ENCODE peak calls at places on chromosomes 16 and 17, in nine cellular contexts. T, L, N, Y, C, M, S, P and B are unnamed samples.

GRCh38 chr17:40317345-40317873 is 8.4 kb downstream of the RARA start:
- DNase-seq in P (peak; percentile 89), M (peak; percentile 63), S (peak; percentile 65), N (peak; percentile 91), T (no peak), C (peak; percentile 55), L (no peak), Y (peak; percentile 76), B (peak; percentile 72)

GRCh38 chr17:10742431-10742830 is 12.6 kb upstream of the TMEM220 start:
- DNase-seq in P (no peak), L (no peak), M (no peak), Y (no peak), T (no peak), C (no peak), S (no peak), N (peak; percentile 79), B (no peak)

GRCh38 chr17:46072998-46073397 is 73.9 kb downstream of the STH start:
- DNase-seq in N (no peak), L (peak; percentile 49), P (no peak), S (peak; percentile 21), T (no peak), Y (peak; percentile 72), M (no peak), C (no peak), B (peak; percentile 74)

GRCh38 chr17:2111691-2112090 is 56.8 kb downstream of the HIC1 start:
- DNase-seq in L (no peak), Y (peak; percentile 93), S (peak; percentile 71), N (peak; percentile 50), M (no peak), T (no peak), P (no peak), C (no peak), B (peak; percentile 53)

GRCh38 chr17:48392836-48393235 is 37.2 kb downstream of the SKAP1 start:
- DNase-seq in Y (no peak), M (no peak), P (no peak), C (no peak), N (no peak), L (no peak), T (no peak), S (no peak), B (no peak)

GRCh38 chr16:86836503-86837125 is 258.3 kb downstream of the FOXL1 start:
- DNase-seq in Y (peak; percentile 90), T (no peak), C (no peak), L (peak; percentile 90), M (no peak), S (peak; percentile 89), N (no peak), P (no peak), B (peak; percentile 93)

GRCh38 chr16:69500496-69500895 is 65.3 kb upstream of the NFAT5 start:
- DNase-seq in N (no peak), T (no peak), Y (no peak), L (no peak), M (no peak), P (no peak), S (no peak), C (no peak), B (no peak)

GRCh38 chr16:16884451-16884850 is 505.5 kb downstream of the NPIPA7 start:
- DNase-seq in P (no peak), M (no peak), T (no peak), L (no peak), N (no peak), C (no peak), S (no peak), Y (no peak), B (no peak)

GRCh38 chr17:44197980-44198720 is 1.5 kb downstream of the ATXN7L3 start:
- DNase-seq in Y (peak; percentile 43), T (no peak), M (peak; percentile 64), C (peak; percentile 74), S (no peak), N (no peak), L (no peak), P (no peak), B (peak; percentile 70)

GRCh38 chr16:74107795-74108610 is 188.6 kb upstream of the PSMD7 start:
- DNase-seq in Y (no peak), M (peak; percentile 49), C (no peak), T (no peak), S (peak; percentile 11), P (peak; percentile 51), N (no peak), L (no peak), B (no peak)

GRCh38 chr16:84482001-84482891 is 22.2 kb downstream of the MEAK7 start:
- DNase-seq in Y (no peak), C (peak; percentile 27), L (no peak), T (no peak), P (no peak), M (no peak), N (peak; percentile 84), S (no peak), B (no peak)

GRCh38 chr17:1839516-1839915 is 9.7 kb downstream of the RPA1 start:
- DNase-seq in S (no peak), L (no peak), T (no peak), P (no peak), N (no peak), Y (no peak), M (no peak), C (no peak), B (no peak)

GRCh38 chr16:239948-240277 is 5.3 kb downstream of the FAM234A start:
- DNase-seq in C (no peak), N (no peak), Y (no peak), P (no peak), L (no peak), M (no peak), S (no peak), T (no peak), B (no peak)

GRCh38 chr17:62665599-62665998 is 38.1 kb downstream of the MRC2 start:
- DNase-seq in M (no peak), P (no peak), C (no peak), L (no peak), S (no peak), Y (no peak), T (no peak), N (no peak), B (no peak)

GRCh38 chr16:50509521-50510341 is 38.5 kb upstream of the NKD1 start:
- DNase-seq in Y (peak; percentile 5), L (no peak), N (peak; percentile 82), M (no peak), P (peak; percentile 56), S (peak; percentile 24), T (no peak), C (peak; percentile 60), B (peak; percentile 3)

GRCh38 chr16:81214745-81215166 is 23.7 kb upstream of the BCO1 start:
- DNase-seq in L (no peak), S (peak; percentile 13), T (no peak), N (no peak), C (no peak), P (no peak), M (no peak), Y (no peak), B (peak; percentile 15)
- TF ChIP-seq CTCF in L (peak; percentile 56), S (peak; percentile 70), T (no peak), N (no peak), C (no peak), P (peak; percentile 43), M (no peak), Y (peak; percentile 45), B (peak; percentile 50)

DNA sequence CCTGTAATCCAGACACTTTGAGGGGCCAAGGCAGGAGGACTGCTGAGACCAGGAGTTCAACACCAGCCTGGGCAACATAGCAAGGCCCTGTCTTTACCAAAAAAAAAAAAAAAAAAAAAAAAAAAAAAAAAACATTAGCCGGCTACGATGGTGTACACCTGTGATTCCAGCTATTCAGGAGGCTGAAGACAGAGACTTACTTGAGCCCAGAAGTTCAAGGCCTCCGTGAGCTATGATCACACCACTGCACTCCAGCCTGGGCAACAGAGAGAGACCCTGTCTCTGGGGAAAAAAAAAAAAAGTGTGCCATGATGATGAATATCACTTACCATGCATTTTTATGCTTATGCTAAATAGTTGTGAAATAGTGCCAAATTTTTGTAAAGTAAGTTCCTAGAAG is 197.0 kb downstream of the LGALS9B start:
- DNase-seq in N (no peak), Y (no peak), S (no peak), P (no peak), C (no peak), M (no peak), T (no peak), L (no peak), B (no peak)
- H3K4me3 ChIP-seq in N (no peak overlapping the region), Y (no peak overlapping the region), S (no peak overlapping the region), P (no peak overlapping the region), C (no peak overlapping the region), M (no peak overlapping the region), T (no peak overlapping the region), L (no peak overlapping the region), B (no peak overlapping the region)

GRCh38 chr16:14013145-14013570 is 58.0 kb upstream of the MRTFB start:
- DNase-seq in P (no peak), C (no peak), L (no peak), Y (peak; percentile 18), S (no peak), T (no peak), N (peak; percentile 73), M (no peak), B (no peak)
- TF ChIP-seq CTCF in P (no peak), C (no peak), L (no peak), Y (no peak), S (no peak), T (no peak), N (no peak), M (no peak), B (no peak)

GRCh38 chr16:3863587-3863986 is 16.9 kb downstream of the CREBBP start:
- DNase-seq in Y (no peak), M (no peak), L (no peak), S (no peak), P (no peak), C (no peak), N (no peak), T (no peak), B (no peak)

GRCh38 chr16:3864562-3864961 is 16.0 kb downstream of the CREBBP start:
- DNase-seq in S (no peak), P (no peak), Y (no peak), N (no peak), M (no peak), L (no peak), C (no peak), T (no peak), B (no peak)

GRCh38 chr16:3859875-3860274 is 20.6 kb downstream of the CREBBP start:
- DNase-seq in M (no peak), L (no peak), Y (no peak), T (no peak), S (no peak), C (no peak), P (no peak), N (no peak), B (no peak)

GRCh38 chr16:3858809-3859208 is 21.7 kb downstream of the CREBBP start:
- DNase-seq in C (no peak), S (no peak), N (no peak), Y (no peak), P (no peak), M (no peak), L (no peak), T (no peak), B (no peak)

DNA sequence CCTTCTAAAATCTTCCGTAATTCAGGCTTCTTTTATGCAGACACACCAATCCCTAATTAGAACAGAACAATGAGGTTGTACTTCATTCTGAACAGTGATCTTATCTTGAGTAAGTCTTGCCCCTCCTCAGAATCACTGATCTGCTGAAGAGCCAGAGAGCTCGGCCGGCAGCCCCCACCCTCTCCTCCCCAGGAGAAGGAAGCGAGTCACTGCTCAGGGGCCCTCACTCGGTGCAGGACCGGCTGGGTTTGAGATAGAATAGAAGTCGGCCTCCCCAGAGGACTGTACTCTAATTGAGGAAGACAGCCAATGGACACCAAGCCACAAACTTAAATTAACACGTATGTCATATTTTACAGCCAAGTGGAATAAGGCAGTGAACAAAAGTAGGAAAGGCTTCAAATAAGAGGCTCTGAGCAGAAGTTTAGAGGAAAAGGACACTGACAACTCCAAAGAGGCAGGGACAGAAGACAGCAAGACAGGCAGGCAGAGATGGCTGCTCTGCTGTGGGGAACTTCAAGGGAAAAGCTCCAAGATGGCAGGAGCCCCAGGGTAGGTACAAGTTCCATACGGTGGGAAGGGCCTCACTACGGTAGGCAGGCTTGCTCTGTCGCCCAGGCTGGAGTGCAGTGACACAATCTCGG is 18.6 kb downstream of the CREBBP start:
- DNase-seq in L (no peak), C (no peak), P (no peak), M (no peak), S (no peak), T (no peak), N (no peak), Y (peak; percentile 39), B (no peak)
- H3K4me3 ChIP-seq in L (no peak overlapping the region), C (no peak overlapping the region), P (no peak overlapping the region), M (no peak overlapping the region), S (no peak overlapping the region), T (no peak overlapping the region), N (no peak overlapping the region), Y (no peak overlapping the region), B (no peak overlapping the region)